ENCODE peak calls at places on chromosomes 7 and 10, in eight cellular contexts. S is gastrocnemius medialis; V is heart left ventricle; L is cardiac muscle cell; J is CD8-positive, alpha-beta T cell; M is effector memory CD4-positive, alpha-beta T cell; F is transverse colon; D is Peyer's patch. I is an unnamed sample. For H3K4me1 and H3K9me3, the result is how much of the 10 kb centered on the place peaks cover.

GRCh38 chr7:103538964-103539709 is 93.1 kb upstream of the SLC26A5 start:
- DNase-seq in F (no peak), J (no peak), M (no peak), D (no peak), L (no peak), S (no peak), V (no peak), I (no peak)

GRCh38 chr10:5501976-5502902 is 2.9 kb upstream of the CALML5 start:
- DNase-seq in D (peak), S (no peak), F (peak), J (no peak), V (no peak), M (no peak), L (peak), I (no peak)

GRCh38 chr10:102384053-102384452 is 11.5 kb upstream of the NFKB2 start:
- DNase-seq in S (no peak), M (no peak), L (peak), V (no peak), D (no peak), F (peak), J (no peak), I (no peak)

GRCh38 chr10:50310560-50311174 is 59.4 kb upstream of the ASAH2 start:
- DNase-seq in V (no peak), L (peak), S (no peak), F (peak), M (no peak), J (no peak), D (peak), I (no peak)

GRCh38 chr10:24310104-24310503 is 101.2 kb downstream of the KIAA1217 start:
- DNase-seq in M (no peak), J (no peak), S (peak), V (no peak), L (no peak), F (no peak), D (no peak), I (no peak)

GRCh38 chr7:144842377-144842851 is 6.6 kb upstream of the TPK1 start:
- DNase-seq in J (no peak), S (no peak), D (no peak), L (peak), M (no peak), F (peak), V (peak), I (no peak)

GRCh38 chr7:131889572-131890150 is 333.2 kb upstream of the PODXL start:
- DNase-seq in S (no peak), L (no peak), V (no peak), J (no peak), F (no peak), D (no peak), M (no peak), I (no peak)

GRCh38 chr7:137937202-137937560 is 64.7 kb downstream of the CREB3L2 start:
- DNase-seq in J (no peak), L (no peak), V (no peak), M (no peak), F (no peak), D (no peak), S (peak), I (peak)

GRCh38 chr10:11149499-11149898 is 131.8 kb downstream of the CELF2 start:
- DNase-seq in L (no peak), D (no peak), S (no peak), V (no peak), F (no peak), J (no peak), M (no peak), I (no peak)

GRCh38 chr7:1536768-1537630 is 6.5 kb downstream of the MAFK start:
- DNase-seq in D (peak), F (peak), M (no peak), V (peak), L (peak), S (peak), J (no peak), I (peak)

GRCh38 chr10:117518246-117518645 is 24.3 kb upstream of the EMX2 start:
- DNase-seq in F (no peak), M (no peak), J (no peak), L (no peak), S (no peak), V (no peak), D (no peak), I (no peak)

GRCh38 chr10:69449841-69450240 is 1.4 kb upstream of the TSPAN15 start:
- DNase-seq in J (no peak), F (peak), D (no peak), V (peak), S (peak), L (peak), M (no peak), I (no peak)

GRCh38 chr10:121058082-121058481 is 206.9 kb downstream of the WDR11 start:
- DNase-seq in S (no peak), V (no peak), D (no peak), J (no peak), L (no peak), F (no peak), M (no peak), I (no peak)

GRCh38 chr10:26486304-26486703 is 48.2 kb downstream of the APBB1IP start:
- DNase-seq in F (no peak), J (no peak), L (peak), M (no peak), D (no peak), V (no peak), S (no peak), I (peak)

GRCh38 chr7:2522780-2523433 is 3.3 kb downstream of the LFNG start:
- DNase-seq in V (no peak), L (peak), J (no peak), F (peak), D (peak), S (no peak), M (no peak), I (no peak)

GRCh38 chr10:12707461-12708185 is 293.9 kb downstream of the CCDC3 start:
- DNase-seq in J (no peak), V (peak), S (no peak), L (peak), M (no peak), D (no peak), F (peak), I (no peak)

GRCh38 chr7:46576950-46577349 is 655.9 kb upstream of the IGFBP3 start:
- DNase-seq in J (no peak), M (no peak), D (no peak), S (no peak), L (peak), V (no peak), F (no peak), I (no peak)

GRCh38 chr10:34775044-34775637 is 40.0 kb downstream of the PARD3 start:
- DNase-seq in M (no peak), D (no peak), V (no peak), L (no peak), J (no peak), S (no peak), F (no peak), I (no peak)

GRCh38 chr10:14360515-14360914 is 29.8 kb upstream of the FRMD4A start:
- DNase-seq in M (no peak), V (no peak), J (no peak), L (no peak), F (no peak), S (no peak), D (no peak), I (no peak)

GRCh38 chr7:27168265-27168947 is 3.1 kb upstream of the HOXA9 start:
- DNase-seq in F (no peak), J (no peak), S (no peak), D (peak), L (no peak), V (peak), M (no peak), I (no peak)

GRCh38 chr10:47048533-47048905 is 137.3 kb downstream of the PTPN20 start:
- DNase-seq in D (peak), V (peak), M (no peak), L (peak), J (no peak), S (no peak), F (no peak), I (no peak)

GRCh38 chr10:31318854-31319601 is at the start of gene ZEB1:
- DNase-seq in M (peak), F (peak), V (peak), L (peak), S (peak), J (peak), D (peak), I (peak)

GRCh38 chr7:108188724-108189123 is 58.6 kb upstream of the LAMB4 start:
- DNase-seq in S (no peak), V (no peak), L (no peak), M (no peak), J (no peak), F (no peak), D (no peak), I (no peak)

GRCh38 chr10:133278577-133279265 is 2.1 kb upstream of the ADAM8 start:
- DNase-seq in D (no peak), J (peak), M (peak), S (no peak), L (peak), V (peak), F (peak), I (no peak)

GRCh38 chr7:156143158-156143557 is 330.9 kb upstream of the SHH start:
- DNase-seq in M (no peak), J (no peak), D (no peak), L (no peak), S (no peak), F (no peak), V (no peak), I (no peak)

GRCh38 chr10:112797908-112798307 is 152.1 kb upstream of the TCF7L2 start:
- DNase-seq in F (no peak), S (no peak), V (no peak), D (no peak), M (no peak), J (no peak), L (no peak), I (no peak)

GRCh38 chr7:41705109-41705871 is 2.4 kb upstream of the INHBA start:
- DNase-seq in V (peak), M (no peak), F (peak), J (peak), D (peak), S (peak), L (peak), I (peak)

GRCh38 chr10:7576340-7576739 is 90.4 kb downstream of the ITIH5 start:
- DNase-seq in M (no peak), F (no peak), L (no peak), V (no peak), J (no peak), D (no peak), S (no peak), I (no peak)

GRCh38 chr10:6212806-6213205 is 10.1 kb downstream of the PFKFB3 start:
- DNase-seq in D (no peak), J (no peak), L (no peak), F (no peak), S (no peak), M (no peak), V (no peak), I (peak)

GRCh38 chr7:126606331-126606730 is 646.4 kb downstream of the GRM8 start:
- DNase-seq in M (no peak), S (no peak), L (no peak), V (no peak), D (no peak), J (no peak), F (no peak), I (no peak)

GRCh38 chr10:94042001-94042813 is 48.5 kb downstream of the PLCE1 start:
- DNase-seq in L (peak), S (no peak), V (no peak), D (no peak), M (no peak), J (no peak), F (no peak), I (no peak)

GRCh38 chr7:130141161-130141857 is 63.9 kb downstream of the TMEM209 start:
- DNase-seq in J (no peak), V (peak), S (no peak), L (peak), F (peak), M (no peak), D (peak), I (peak)

GRCh38 chr7:90825779-90826178 is 229.7 kb downstream of the CDK14 start:
- DNase-seq in S (no peak), V (no peak), D (no peak), J (no peak), F (no peak), L (peak), M (no peak), I (no peak)

GRCh38 chr7:20350518-20350951 is 19.8 kb downstream of the ITGB8 start:
- DNase-seq in J (no peak), V (no peak), M (no peak), S (no peak), F (peak), D (no peak), L (peak), I (no peak)

GRCh38 chr10:43939939-43940810 is 291.5 kb upstream of the ZNF32 start:
- DNase-seq in L (peak), S (no peak), F (no peak), J (no peak), D (no peak), V (peak), M (no peak), I (no peak)

GRCh38 chr10:43942096-43942885 is 293.6 kb upstream of the ZNF32 start:
- DNase-seq in F (no peak), J (no peak), L (peak), S (no peak), M (no peak), D (no peak), V (no peak), I (no peak)

GRCh38 chr10:43943119-43943824 is 294.6 kb upstream of the ZNF32 start:
- DNase-seq in S (no peak), J (no peak), F (no peak), D (no peak), L (no peak), V (no peak), M (no peak), I (no peak)

GRCh38 chr10:43939389-43939938 is 290.8 kb upstream of the ZNF32 start:
- DNase-seq in S (no peak), F (no peak), D (no peak), J (no peak), L (no peak), V (no peak), M (no peak), I (no peak)

GRCh38 chr10:43940898-43941777 is 292.5 kb upstream of the ZNF32 start:
- DNase-seq in J (no peak), S (no peak), L (no peak), F (no peak), V (no peak), D (no peak), M (no peak), I (no peak)
- H3K4me1 ChIP-seq in J (under half), S (under half), L (under half), F (under half), V (under half), D (under half), M (under half), I (under half)

GRCh38 chr10:110496553-110497437 is 912 bp upstream of the DUSP5 start:
- DNase-seq in J (no peak), S (no peak), V (no peak), L (no peak), M (no peak), D (no peak), F (no peak), I (no peak)
- H3K4me3 ChIP-seq in J (peak), S (peak), V (peak), L (peak), M (peak), D (peak), F (peak), I (peak)

DNA sequence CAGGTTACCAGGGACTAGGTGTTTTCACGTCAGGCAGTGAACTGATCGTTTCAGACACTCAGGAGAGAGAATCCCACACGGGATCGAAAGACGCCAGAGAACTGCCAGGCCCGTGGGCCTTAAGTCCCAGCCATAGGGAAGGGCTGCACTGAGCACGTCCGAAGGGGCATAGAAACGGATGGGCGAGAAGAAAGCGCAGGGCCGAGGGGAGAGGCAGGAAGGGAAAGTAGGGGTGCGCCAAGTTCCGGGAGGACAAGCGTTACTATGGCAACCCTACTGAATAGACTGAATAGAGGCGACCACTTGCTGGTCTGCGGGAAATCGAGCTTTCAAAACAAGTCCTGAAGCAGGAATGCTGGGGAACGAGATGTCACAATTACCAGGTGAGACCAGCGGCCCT is 421.3 kb upstream of the NUPR2 start:
- DNase-seq in V (no peak), D (no peak), F (no peak), M (no peak), J (no peak), L (no peak), S (no peak), I (no peak)
- H3K9me3 ChIP-seq in V (under half), D (under half), F (under half), M (under half), J (under half), L (under half), S (under half), I (under half)

DNA sequence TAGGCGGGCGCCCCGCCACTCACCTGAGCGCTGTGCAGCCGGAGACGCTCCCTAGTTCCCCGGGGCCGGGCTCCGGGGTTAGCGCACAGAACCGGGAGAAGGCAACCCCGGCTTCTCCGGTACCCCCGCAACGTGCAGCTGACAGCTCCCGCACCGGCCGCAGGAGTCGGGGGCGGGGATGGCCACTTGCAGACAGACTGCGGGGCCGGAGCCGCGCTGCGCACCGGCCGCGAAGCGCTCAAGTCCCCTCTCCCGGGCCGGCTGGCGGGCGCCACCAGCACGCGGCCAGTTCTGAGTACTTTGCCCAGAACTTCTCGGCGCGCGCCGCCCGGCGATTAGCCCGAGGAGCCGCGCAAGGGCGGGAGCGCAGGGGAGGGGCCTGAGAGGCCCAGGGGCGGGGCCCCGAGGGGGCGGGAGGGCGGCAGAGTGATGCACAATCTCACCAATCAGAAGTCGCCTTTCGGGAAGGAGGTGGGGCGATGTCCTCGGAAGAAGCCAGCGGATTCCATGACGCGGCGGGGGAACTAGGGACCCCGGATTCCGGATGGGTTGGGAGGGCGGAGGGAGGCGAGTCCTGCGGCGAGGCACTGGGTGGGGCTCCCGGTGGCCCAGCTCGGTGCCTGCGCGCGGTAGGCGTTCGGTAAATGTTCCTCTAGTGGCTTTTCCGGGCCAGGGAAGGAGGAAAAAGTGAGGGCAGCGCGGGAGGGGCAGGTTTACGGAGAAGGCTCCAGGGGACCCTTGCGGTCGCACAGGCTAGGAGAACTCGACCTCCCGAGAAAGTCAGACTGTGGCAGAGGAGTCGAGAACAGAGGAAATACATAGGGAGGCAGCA is at the start of gene OSBPL3:
- DNase-seq in J (peak), F (peak), M (peak), D (peak), S (peak), V (peak), L (peak), I (peak)
- H3K4me1 ChIP-seq in J (under half), F (under half), M (under half), D (under half), S (under half), V (under half), L (under half), I (under half)

GRCh38 chr10:87503892-87504291 is 801 bp upstream of the MINPP1 start:
- DNase-seq in M (no peak), F (no peak), S (no peak), V (no peak), D (no peak), J (no peak), L (no peak), I (no peak)
- H3K4me3 ChIP-seq in M (peak), F (no peak), S (peak), V (peak), D (peak), J (peak), L (peak), I (peak)

GRCh38 chr10:29169021-29169420 is 119.8 kb upstream of the LYZL1 start:
- DNase-seq in S (no peak), V (no peak), L (no peak), J (no peak), F (no peak), M (no peak), D (no peak), I (no peak)
- H3K9me3 ChIP-seq in S (under half), V (under half), L (under half), J (under half), F (under half), M (under half), D (under half), I (under half)

GRCh38 chr7:122314284-122314683 is 9.7 kb upstream of the FEZF1 start:
- DNase-seq in S (no peak), D (no peak), M (no peak), L (no peak), V (no peak), J (no peak), F (no peak), I (no peak)
- H3K4me1 ChIP-seq in S (under half), D (under half), M (under half), L (under half), V (under half), J (under half), F (under half), I (under half)

DNA sequence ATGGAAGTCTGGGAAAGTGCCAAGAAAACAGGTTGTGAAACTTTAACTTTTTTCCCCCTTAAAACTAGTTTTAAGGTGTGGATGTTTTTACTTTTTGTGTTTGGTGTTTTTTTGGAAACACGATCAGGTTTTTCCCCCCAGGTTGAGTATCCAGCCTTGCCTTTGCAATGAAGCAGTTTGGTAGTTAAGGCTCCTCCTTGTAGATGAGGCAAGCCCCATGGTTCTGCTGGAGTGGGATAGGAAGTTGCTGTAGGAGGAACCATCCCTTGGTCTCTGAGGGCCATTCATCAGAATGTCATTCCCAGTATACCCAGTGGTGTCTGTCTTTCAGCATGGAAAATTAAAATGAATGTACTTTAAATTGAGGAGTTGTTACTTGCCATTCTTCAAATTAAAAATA is 2.7 kb downstream of the CUL1 start:
- DNase-seq in M (no peak), F (no peak), V (no peak), D (no peak), J (no peak), L (peak), S (no peak), I (no peak)
- H3K4me3 ChIP-seq in M (no peak), F (no peak), V (no peak), D (no peak), J (no peak), L (no peak), S (no peak), I (peak)

GRCh38 chr7:157599491-157599890 is 262.7 kb downstream of the DNAJB6 start:
- DNase-seq in J (no peak), F (no peak), S (no peak), L (no peak), M (no peak), D (peak), V (no peak), I (no peak)

GRCh38 chr7:157595086-157595855 is 258.5 kb downstream of the DNAJB6 start:
- DNase-seq in J (no peak), L (no peak), D (peak), M (no peak), S (no peak), V (no peak), F (no peak), I (no peak)

GRCh38 chr7:157596471-157596870 is 259.7 kb downstream of the DNAJB6 start:
- DNase-seq in J (no peak), F (no peak), V (no peak), S (no peak), L (no peak), M (no peak), D (peak), I (no peak)

GRCh38 chr7:157596026-157596425 is 259.2 kb downstream of the DNAJB6 start:
- DNase-seq in V (no peak), S (no peak), F (no peak), D (peak), M (no peak), L (no peak), J (no peak), I (no peak)

DNA sequence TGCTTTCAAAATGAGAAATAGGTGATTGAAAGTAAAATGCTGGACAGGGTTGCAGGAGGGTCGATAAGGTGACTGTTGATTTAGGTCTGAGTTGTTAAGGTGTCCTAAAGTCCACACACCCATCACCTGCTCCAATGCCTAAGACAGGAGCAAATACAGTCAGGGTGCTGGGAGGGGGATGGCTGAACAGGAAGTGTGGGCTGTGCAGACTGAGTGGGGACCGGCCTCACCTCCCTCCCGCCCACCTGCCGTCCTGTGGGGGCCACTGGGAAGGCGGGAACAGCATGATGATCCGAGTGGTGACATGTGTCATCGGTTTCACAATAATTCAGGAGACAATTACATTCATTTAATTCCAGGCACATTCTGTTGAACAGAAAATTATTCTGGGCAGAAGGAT is 260.8 kb downstream of the DNAJB6 start:
- DNase-seq in M (no peak), J (no peak), L (no peak), D (no peak), V (no peak), S (no peak), F (no peak), I (no peak)
- H3K9me3 ChIP-seq in M (under half), J (under half), L (under half), D (under half), V (under half), S (under half), F (under half), I (under half)